ENCODE peak calls at places on chromosome 21, in four cellular contexts. One of them, this sample, is unnamed.

GRCh38 chr21:18443686-18444085 is 40.1 kb upstream of the TMPRSS15 start:
- DNase-seq in fibroblast of lung: no peak
- DNase-seq in cardiac muscle cell: no peak
- DNase-seq in psoas muscle: no peak
- DNase-seq in this sample: no peak

GRCh38 chr21:43328171-43328570 is 98.8 kb downstream of the SIK1 start:
- DNase-seq in fibroblast of lung: no peak
- DNase-seq in cardiac muscle cell: peak
- DNase-seq in psoas muscle: no peak
- DNase-seq in this sample: no peak

GRCh38 chr21:29849735-29850176 is 90.0 kb downstream of the GRIK1 start:
- DNase-seq in fibroblast of lung: peak
- DNase-seq in cardiac muscle cell: peak
- DNase-seq in psoas muscle: no peak
- DNase-seq in this sample: peak

GRCh38 chr21:15564907-15565306 is 164.9 kb upstream of the USP25 start:
- DNase-seq in fibroblast of lung: no peak
- DNase-seq in cardiac muscle cell: peak
- DNase-seq in psoas muscle: no peak
- DNase-seq in this sample: no peak

GRCh38 chr21:29499734-29500343 is 201.1 kb downstream of the BACH1 start:
- DNase-seq in fibroblast of lung: peak
- DNase-seq in cardiac muscle cell: no peak
- DNase-seq in psoas muscle: no peak
- DNase-seq in this sample: no peak

GRCh38 chr21:32364801-32365200 is 28.0 kb downstream of the URB1 start:
- DNase-seq in fibroblast of lung: no peak
- DNase-seq in cardiac muscle cell: no peak
- DNase-seq in psoas muscle: no peak
- DNase-seq in this sample: no peak

GRCh38 chr21:38965910-38966504 is 160.3 kb downstream of the ETS2 start:
- DNase-seq in fibroblast of lung: peak
- DNase-seq in cardiac muscle cell: no peak
- DNase-seq in psoas muscle: no peak
- DNase-seq in this sample: no peak

GRCh38 chr21:36125513-36126121 is 9.3 kb upstream of the CBR3 start:
- DNase-seq in fibroblast of lung: peak
- DNase-seq in cardiac muscle cell: peak
- DNase-seq in psoas muscle: peak
- DNase-seq in this sample: peak

GRCh38 chr21:37370152-37371040 is 3.8 kb downstream of the DYRK1A start:
- DNase-seq in fibroblast of lung: peak
- DNase-seq in cardiac muscle cell: no peak
- DNase-seq in psoas muscle: no peak
- DNase-seq in this sample: no peak

GRCh38 chr21:39640754-39641153 is 28.0 kb downstream of the B3GALT5 start:
- DNase-seq in fibroblast of lung: no peak
- DNase-seq in cardiac muscle cell: no peak
- DNase-seq in psoas muscle: no peak
- DNase-seq in this sample: no peak

GRCh38 chr21:15826147-15826780 is 96.5 kb downstream of the USP25 start:
- DNase-seq in fibroblast of lung: peak
- DNase-seq in cardiac muscle cell: peak
- DNase-seq in psoas muscle: no peak
- DNase-seq in this sample: no peak

GRCh38 chr21:28714795-28715464 is 277.7 kb downstream of the LTN1 start:
- DNase-seq in fibroblast of lung: peak
- DNase-seq in cardiac muscle cell: no peak
- DNase-seq in psoas muscle: no peak
- DNase-seq in this sample: no peak

GRCh38 chr21:37207441-37208009 is 59.6 kb downstream of the VPS26C start:
- DNase-seq in fibroblast of lung: peak
- DNase-seq in cardiac muscle cell: peak
- DNase-seq in psoas muscle: peak
- DNase-seq in this sample: no peak

GRCh38 chr21:26096494-26096893 is 74.1 kb downstream of the APP start:
- DNase-seq in fibroblast of lung: no peak
- DNase-seq in cardiac muscle cell: no peak
- DNase-seq in psoas muscle: no peak
- DNase-seq in this sample: no peak
- H3K27ac ChIP-seq in fibroblast of lung: no peak
- H3K27ac ChIP-seq in cardiac muscle cell: no peak
- H3K27ac ChIP-seq in psoas muscle: no peak
- H3K27ac ChIP-seq in this sample: no peak

DNA sequence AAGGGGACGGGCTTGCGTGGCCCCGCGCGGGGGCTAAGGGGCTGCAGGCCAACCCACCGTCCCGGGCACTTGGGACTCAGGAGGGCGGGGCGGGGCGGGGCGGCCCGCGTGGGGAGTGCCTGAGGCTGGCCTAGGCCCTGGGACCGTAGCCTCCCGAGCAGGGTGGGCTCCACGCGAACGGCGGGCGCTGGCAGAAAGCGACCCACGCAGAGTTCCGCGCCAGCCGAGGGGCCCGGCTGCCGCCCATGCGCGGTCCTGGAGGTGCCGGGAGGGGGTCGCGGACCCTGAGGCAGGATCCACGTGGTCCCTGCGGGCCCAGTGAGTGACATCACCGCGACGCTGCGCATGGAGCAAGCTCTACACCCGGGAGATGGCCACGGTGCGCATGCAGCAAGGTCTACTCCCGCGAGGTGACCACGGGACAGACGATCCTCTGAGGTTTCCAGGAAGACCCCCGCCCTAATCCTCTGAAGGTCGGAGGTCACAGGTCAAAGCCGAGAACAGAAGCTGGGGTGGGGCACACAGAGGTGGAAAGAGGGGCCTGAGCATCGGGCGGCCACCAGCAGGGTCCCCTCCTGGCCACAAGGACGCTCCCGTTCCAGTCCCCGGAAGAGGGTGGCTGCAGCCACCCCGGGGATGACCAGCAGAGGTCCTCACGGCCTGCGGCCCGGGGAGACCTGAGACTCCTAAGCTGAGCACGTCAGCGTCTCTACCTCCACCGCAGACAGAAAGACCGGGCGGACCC is 13.5 kb upstream of the SLC19A1 start:
- DNase-seq in fibroblast of lung: peak
- DNase-seq in cardiac muscle cell: peak
- DNase-seq in psoas muscle: peak
- DNase-seq in this sample: peak
- H3K27ac ChIP-seq in fibroblast of lung: peak
- H3K27ac ChIP-seq in cardiac muscle cell: peak
- H3K27ac ChIP-seq in psoas muscle: peak
- H3K27ac ChIP-seq in this sample: peak

GRCh38 chr21:41642399-41642798 is 124.5 kb downstream of the RIPK4 start:
- DNase-seq in fibroblast of lung: peak
- DNase-seq in cardiac muscle cell: no peak
- DNase-seq in psoas muscle: no peak
- DNase-seq in this sample: no peak
- H3K27ac ChIP-seq in fibroblast of lung: peak
- H3K27ac ChIP-seq in cardiac muscle cell: no peak
- H3K27ac ChIP-seq in psoas muscle: peak
- H3K27ac ChIP-seq in this sample: peak

DNA sequence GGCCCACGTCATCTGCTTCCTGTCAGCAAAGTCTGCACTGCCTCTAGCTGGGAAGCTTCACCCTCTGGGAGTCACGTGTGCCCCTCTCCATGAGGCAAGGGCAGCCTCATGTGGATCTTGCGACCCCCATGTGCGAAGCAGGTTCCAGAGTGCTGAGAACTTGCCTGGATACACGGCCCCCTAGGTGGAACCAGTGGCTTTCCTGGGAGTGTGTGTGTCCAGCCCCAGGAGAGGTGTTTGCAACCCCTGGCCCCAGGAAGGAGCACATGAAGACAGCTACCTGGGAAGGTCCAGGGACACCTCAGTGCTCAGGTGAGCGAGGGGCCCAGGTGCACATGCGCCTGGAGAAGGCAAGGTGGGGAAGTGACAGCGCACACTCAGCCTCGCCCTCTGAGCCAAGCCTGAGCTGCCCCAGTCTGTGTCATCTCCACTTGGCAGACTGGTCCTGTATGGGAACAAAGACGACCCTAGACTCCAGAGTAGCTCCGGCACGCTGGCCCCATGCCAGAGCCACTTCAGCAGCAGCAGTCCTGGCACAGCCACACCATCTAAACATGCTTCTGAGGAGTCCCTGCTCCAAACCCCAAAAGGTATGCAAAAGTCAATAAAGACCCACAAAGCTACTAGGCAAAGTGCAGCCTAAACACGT is 8.9 kb downstream of the LSS start:
- DNase-seq in fibroblast of lung: no peak
- DNase-seq in cardiac muscle cell: peak
- DNase-seq in psoas muscle: no peak
- DNase-seq in this sample: no peak
- H3K27ac ChIP-seq in fibroblast of lung: no peak
- H3K27ac ChIP-seq in cardiac muscle cell: peak
- H3K27ac ChIP-seq in psoas muscle: no peak
- H3K27ac ChIP-seq in this sample: no peak

GRCh38 chr21:34869541-34869940 is 179.6 kb downstream of the RUNX1 start:
- DNase-seq in fibroblast of lung: no peak
- DNase-seq in cardiac muscle cell: no peak
- DNase-seq in psoas muscle: no peak
- DNase-seq in this sample: no peak
- H3K27ac ChIP-seq in fibroblast of lung: peak
- H3K27ac ChIP-seq in cardiac muscle cell: no peak
- H3K27ac ChIP-seq in psoas muscle: no peak
- H3K27ac ChIP-seq in this sample: no peak